ENCODE peak calls at places on chromosomes 16 and 17, in four cellular contexts. A is IMR-90, F is K562, N is GM12878. K is an unnamed sample.

GRCh38 chr17:42608692-42609181 is 437 bp downstream of the RETREG3 start:
- DNase-seq in A (no peak), F (no peak), N (no peak), K (no peak)

GRCh38 chr16:79786389-79786788 is 185.9 kb upstream of the MAF start:
- DNase-seq in A (no peak), F (no peak), N (no peak), K (no peak)

GRCh38 chr17:43396491-43397060 is 2.2 kb upstream of the ARL4D start:
- DNase-seq in A (no peak), F (no peak), N (no peak), K (no peak)

GRCh38 chr16:68069511-68070248 is 15.5 kb upstream of the NFATC3 start:
- DNase-seq in A (no peak), F (no peak), N (no peak), K (no peak)

GRCh38 chr17:47270946-47271705 is 17.5 kb downstream of the ITGB3 start:
- DNase-seq in A (no peak), F (no peak), N (no peak), K (no peak)

GRCh38 chr17:57226793-57227192 is 29.5 kb upstream of the MSI2 start:
- DNase-seq in A (no peak), F (no peak), N (no peak), K (peak)

GRCh38 chr17:29575511-29576213 is 7.2 kb downstream of the TP53I13 start:
- DNase-seq in A (no peak), F (no peak), N (no peak), K (no peak)

GRCh38 chr17:80888276-80889160 is 103.1 kb upstream of the CHMP6 start:
- DNase-seq in A (no peak), F (no peak), N (no peak), K (no peak)

GRCh38 chr17:4599505-4600281 is 15.4 kb downstream of the SMTNL2 start:
- DNase-seq in A (peak), F (peak), N (no peak), K (no peak)

GRCh38 chr16:68408428-68408827 is 39.9 kb downstream of the SMPD3 start:
- DNase-seq in A (no peak), F (no peak), N (no peak), K (no peak)

GRCh38 chr17:45312477-45313418 is 4.1 kb downstream of the MAP3K14 start:
- DNase-seq in A (no peak), F (no peak), N (no peak), K (no peak)

GRCh38 chr17:68356520-68356919 is 65.2 kb downstream of the ARSG start:
- DNase-seq in A (no peak), F (no peak), N (peak), K (no peak)

GRCh38 chr17:47730681-47731080 is 2.4 kb upstream of the TBX21 start:
- DNase-seq in A (no peak), F (no peak), N (no peak), K (no peak)

GRCh38 chr17:67544364-67544763 is 167.3 kb downstream of the PITPNC1 start:
- DNase-seq in A (no peak), F (no peak), N (no peak), K (no peak)

GRCh38 chr17:34377078-34377823 is 14.2 kb upstream of the CCL1 start:
- DNase-seq in A (no peak), F (no peak), N (no peak), K (no peak)

GRCh38 chr17:74532115-74532514 is 840 bp upstream of the CD300LB start:
- DNase-seq in A (no peak), F (no peak), N (no peak), K (no peak)

GRCh38 chr17:51341457-51341856 is 81.1 kb downstream of the UTP18 start:
- DNase-seq in A (no peak), F (no peak), N (no peak), K (no peak)

GRCh38 chr16:70398177-70398743 is 40.6 kb downstream of the ST3GAL2 start:
- DNase-seq in A (no peak), F (no peak), N (no peak), K (no peak)

GRCh38 chr17:58314706-58315015 is 13.9 kb downstream of the TSPOAP1 start:
- DNase-seq in A (no peak), F (no peak), N (no peak), K (no peak)

GRCh38 chr17:2043785-2044184 is 2.0 kb downstream of the OVCA2 start:
- DNase-seq in A (peak), F (no peak), N (no peak), K (no peak)

GRCh38 chr17:30130121-30130520 is 13.5 kb downstream of the NSRP1 start:
- DNase-seq in A (no peak), F (no peak), N (no peak), K (no peak)

GRCh38 chr16:12113581-12114375 is 137.2 kb downstream of the SNX29 start:
- DNase-seq in A (no peak), F (no peak), N (no peak), K (no peak)

GRCh38 chr17:67229109-67229991 is 15.6 kb downstream of the HELZ start:
- DNase-seq in A (no peak), F (no peak), N (no peak), K (no peak)

GRCh38 chr17:30520436-30520835 is 43.2 kb downstream of the GOSR1 start:
- DNase-seq in A (peak), F (no peak), N (no peak), K (no peak)

GRCh38 chr17:18198530-18198929 is 14.9 kb downstream of the ALKBH5 start:
- DNase-seq in A (no peak), F (no peak), N (no peak), K (no peak)

GRCh38 chr16:56999409-57000270 is 10.3 kb downstream of the NLRC5 start:
- DNase-seq in A (no peak), F (no peak), N (no peak), K (no peak)

GRCh38 chr17:50174444-50174843 is 8.6 kb downstream of the SGCA start:
- DNase-seq in A (no peak), F (no peak), N (no peak), K (no peak)

GRCh38 chr17:69608808-69609494 is 194.5 kb downstream of the MAP2K6 start:
- DNase-seq in A (peak), F (no peak), N (no peak), K (peak)

GRCh38 chr16:49165025-49165424 is 116.6 kb downstream of the CBLN1 start:
- DNase-seq in A (no peak), F (no peak), N (no peak), K (no peak)

GRCh38 chr16:79036541-79036940 is 564.0 kb downstream of the MAF start:
- DNase-seq in A (no peak), F (no peak), N (no peak), K (no peak)

GRCh38 chr16:20865420-20866126 is 34.6 kb downstream of the DCUN1D3 start:
- DNase-seq in A (peak), F (no peak), N (peak), K (no peak)

GRCh38 chr16:59042296-59042695 is 308.2 kb upstream of the GOT2 start:
- DNase-seq in A (no peak), F (no peak), N (no peak), K (no peak)

GRCh38 chr17:15966879-15967248 is 21.9 kb downstream of the ADORA2B start:
- DNase-seq in A (no peak), F (no peak), N (no peak), K (no peak)

GRCh38 chr17:66431910-66432309 is 129.5 kb downstream of the PRKCA start:
- DNase-seq in A (peak), F (no peak), N (no peak), K (peak)

GRCh38 chr17:3039748-3040147 is 23.7 kb downstream of the OR1D5 start:
- DNase-seq in A (peak), F (no peak), N (no peak), K (no peak)

GRCh38 chr16:1313721-1314120 is 4.3 kb downstream of the UBE2I start:
- DNase-seq in A (no peak), F (no peak), N (no peak), K (no peak)

GRCh38 chr17:8799001-8799850 is at the start of gene MFSD6L:
- DNase-seq in A (no peak), F (no peak), N (no peak), K (no peak)

GRCh38 chr16:54240180-54241125 is 46.1 kb downstream of the IRX3 start:
- DNase-seq in A (no peak), F (no peak), N (no peak), K (no peak)
- TF ChIP-seq FOS in A (no peak), F (no peak), N (no peak), K (no peak)

GRCh38 chr16:24999856-25000447 is 15.2 kb downstream of the ARHGAP17 start:
- DNase-seq in A (no peak), F (no peak), N (no peak), K (no peak)

GRCh38 chr16:24997665-24998064 is 17.5 kb downstream of the ARHGAP17 start:
- DNase-seq in A (no peak), F (no peak), N (no peak), K (no peak)

GRCh38 chr16:24996731-24997130 is 18.4 kb downstream of the ARHGAP17 start:
- DNase-seq in A (no peak), F (no peak), N (no peak), K (no peak)

GRCh38 chr16:24998201-24998600 is 17.0 kb downstream of the ARHGAP17 start:
- DNase-seq in A (no peak), F (no peak), N (no peak), K (no peak)

GRCh38 chr16:24999088-24999670 is 16.0 kb downstream of the ARHGAP17 start:
- DNase-seq in A (no peak), F (no peak), N (no peak), K (no peak)
- H3K9ac ChIP-seq in A (no peak), F (no peak), N (no peak), K (no peak)

GRCh38 chr16:83738926-83739503 is 68.8 kb upstream of the HSBP1 start:
- DNase-seq in A (peak), F (no peak), N (no peak), K (no peak)
- TF ChIP-seq FOS in A (no peak), F (no peak), N (no peak), K (no peak)

DNA sequence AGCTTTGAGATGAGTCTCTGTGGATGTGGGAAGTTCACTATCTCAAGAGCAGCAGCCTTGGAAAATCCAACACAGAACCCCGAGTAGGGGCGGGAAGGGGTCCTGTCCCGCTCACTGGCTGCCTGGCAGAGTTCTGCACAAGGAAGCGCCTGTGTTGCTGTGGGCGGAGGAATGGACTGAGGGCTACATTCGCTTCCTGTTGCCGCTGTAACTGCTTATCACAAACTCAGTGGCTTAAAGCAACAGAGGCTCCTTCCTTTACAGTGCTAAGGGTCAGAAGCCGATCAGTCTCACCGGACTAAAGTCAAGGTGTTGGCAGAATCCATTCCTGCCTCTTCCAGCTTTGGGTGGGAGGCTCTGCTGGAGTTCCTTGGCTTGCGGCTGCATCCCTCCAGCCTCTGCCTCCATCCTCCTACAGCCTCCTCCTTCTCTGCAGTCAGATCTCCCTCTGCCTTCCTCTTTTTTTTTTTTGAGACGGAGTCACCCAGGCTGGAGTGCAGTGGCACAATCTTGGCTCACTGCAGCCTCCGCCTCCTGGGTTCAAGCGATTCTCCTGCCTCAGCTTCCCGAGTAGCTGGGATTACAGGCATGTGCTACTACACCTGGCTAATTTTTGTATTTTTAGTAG is 305.3 kb downstream of the SEC14L1 start:
- DNase-seq in A (peak), F (no peak), N (no peak), K (peak)
- H3K9ac ChIP-seq in A (no peak), F (peak), N (peak), K (no peak)

DNA sequence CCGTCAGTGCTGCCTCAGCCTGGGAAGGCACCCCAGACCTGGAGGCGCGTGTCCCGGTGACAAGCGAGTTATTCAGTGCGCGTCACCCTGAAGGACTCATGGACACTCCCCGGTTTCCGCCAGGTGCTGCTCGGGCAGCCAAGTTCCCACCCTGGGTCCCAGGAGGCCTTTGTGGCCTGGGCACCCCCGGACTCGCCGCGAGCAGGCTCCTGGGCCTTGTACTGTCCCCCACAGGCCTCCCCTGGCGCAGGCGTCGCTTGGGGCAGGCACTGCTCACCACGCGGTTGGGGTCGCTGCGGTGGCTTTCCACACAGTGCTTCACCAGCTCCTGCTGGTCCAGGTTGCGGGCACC is 7.5 kb downstream of the RNF166 start:
- DNase-seq in A (no peak), F (no peak), N (no peak), K (no peak)
- TF ChIP-seq FOS in A (no peak), F (no peak), N (no peak), K (no peak)

GRCh38 chr17:40562841-40563370 is 2.4 kb downstream of the CCR7 start:
- DNase-seq in A (no peak), F (no peak), N (no peak), K (no peak)
- H3K9ac ChIP-seq in A (no peak), F (no peak), N (peak), K (no peak)

DNA sequence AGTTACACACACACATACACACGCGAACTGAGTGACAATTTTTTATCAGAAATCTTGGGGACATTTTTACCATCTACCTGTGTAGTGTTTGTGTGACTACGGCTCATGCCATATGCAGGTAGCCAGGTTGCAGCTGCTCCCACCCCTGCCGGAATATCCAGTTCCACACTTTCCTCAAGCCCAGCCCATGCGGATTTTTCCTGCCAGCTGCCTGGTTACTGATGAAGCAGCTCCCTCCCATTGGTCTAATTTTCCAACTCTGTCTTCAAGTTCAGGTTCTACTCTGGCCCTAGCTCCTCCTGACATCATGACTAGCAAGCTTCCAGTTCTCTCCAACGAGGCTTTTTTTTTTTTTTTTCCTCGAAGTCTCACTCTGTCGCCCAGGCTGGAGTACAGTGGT is 4.8 kb downstream of the GSG1L2 start:
- DNase-seq in A (peak), F (no peak), N (no peak), K (no peak)
- TF ChIP-seq FOS in A (no peak), F (no peak), N (no peak), K (no peak)